ENCODE peak calls at places on chromosomes 11 and 22, in six cellular contexts. D is left ventricle myocardium inferior; N is activated CD4-positive, alpha-beta T cell treated with anti-CD3 and anti-CD28 coated beads, Interleukin-2, amount 50 U/mL, for 48 hours; H is endothelial cell; T is Caki2; R is ecto neural progenitor cell. A is an unnamed sample.

GRCh38 chr22:17283423-17283822 is 64.2 kb upstream of the ADA2 start:
- DNase-seq in D (no peak), N (no peak), H (no peak), T (no peak), R (no peak), A (no peak)

GRCh38 chr22:33867118-33867863 is 53.0 kb downstream of the LARGE1 start:
- DNase-seq in D (no peak), N (no peak), H (no peak), T (peak; percentile 35), R (no peak), A (no peak)

GRCh38 chr11:117873828-117874125 is 2.7 kb downstream of the FXYD6 start:
- DNase-seq in D (no peak), N (no peak), H (no peak), T (no peak), R (no peak), A (no peak)

GRCh38 chr11:101880208-101880607 is 34.6 kb upstream of the CEP126 start:
- DNase-seq in D (no peak), N (no peak), H (no peak), T (peak; percentile 44), R (no peak), A (no peak)

GRCh38 chr22:29531419-29531818 is 22.1 kb downstream of the THOC5 start:
- DNase-seq in D (no peak), N (no peak), H (no peak), T (no peak), R (no peak), A (no peak)

GRCh38 chr22:37817705-37818311 is 5.4 kb upstream of the GALR3 start:
- DNase-seq in D (peak; percentile 82), N (peak; percentile 89), H (peak; percentile 94), T (peak; percentile 75), R (peak; percentile 89), A (peak; percentile 66)

GRCh38 chr22:28955817-28956216 is 72.4 kb downstream of the ZNRF3 start:
- DNase-seq in D (no peak), N (peak; percentile 87), H (no peak), T (no peak), R (no peak), A (peak; percentile 83)

GRCh38 chr22:34877506-34877905 is 188.5 kb upstream of the ISX start:
- DNase-seq in D (no peak), N (no peak), H (no peak), T (no peak), R (no peak), A (no peak)

GRCh38 chr22:49158741-49159564 is 668.7 kb downstream of the BRD1 start:
- DNase-seq in D (no peak), N (no peak), H (no peak), T (no peak), R (no peak), A (no peak)

GRCh38 chr11:17394743-17395390 is 6.4 kb upstream of the KCNJ11 start:
- DNase-seq in D (no peak), N (no peak), H (no peak), T (no peak), R (no peak), A (no peak)

GRCh38 chr22:36467946-36468345 is 13.5 kb downstream of the TXN2 start:
- DNase-seq in D (peak; percentile 48), N (peak; percentile 42), H (no peak), T (peak; percentile 82), R (no peak), A (no peak)

GRCh38 chr11:85815186-85815911 is 4.4 kb upstream of the SYTL2 start:
- DNase-seq in D (no peak), N (no peak), H (no peak), T (no peak), R (no peak), A (no peak)

GRCh38 chr22:19522190-19522880 is 1.9 kb downstream of the CLDN5 start:
- DNase-seq in D (peak; percentile 56), N (no peak), H (no peak), T (no peak), R (peak; percentile 46), A (no peak)

GRCh38 chr11:96027021-96027420 is 103.1 kb upstream of the MTMR2 start:
- DNase-seq in D (no peak), N (no peak), H (no peak), T (no peak), R (no peak), A (no peak)

GRCh38 chr22:39355080-39355479 is 5.3 kb downstream of the SYNGR1 start:
- DNase-seq in D (no peak), N (no peak), H (no peak), T (no peak), R (no peak), A (no peak)

GRCh38 chr11:130390071-130390758 is 38.2 kb downstream of the ADAMTS8 start:
- DNase-seq in D (no peak), N (no peak), H (no peak), T (peak; percentile 76), R (no peak), A (no peak)

GRCh38 chr11:1302461-1303073 is 6.9 kb downstream of the TOLLIP start:
- DNase-seq in D (no peak), N (no peak), H (no peak), T (no peak), R (peak; percentile 38), A (no peak)

GRCh38 chr11:120235024-120235628 is 4.8 kb upstream of the POU2F3 start:
- DNase-seq in D (peak; percentile 62), N (peak; percentile 78), H (peak; percentile 81), T (peak; percentile 42), R (peak; percentile 81), A (peak; percentile 16)

GRCh38 chr11:67120456-67120855 is 1.4 kb downstream of the KDM2A start:
- DNase-seq in D (no peak), N (no peak), H (no peak), T (no peak), R (no peak), A (no peak)

GRCh38 chr11:10066441-10066840 is 227.6 kb downstream of the SBF2 start:
- DNase-seq in D (no peak), N (no peak), H (no peak), T (no peak), R (no peak), A (no peak)

GRCh38 chr22:41940853-41941765 is 5.8 kb downstream of the CENPM start:
- DNase-seq in D (peak; percentile 85), N (peak; percentile 88), H (peak; percentile 90), T (peak; percentile 77), R (peak; percentile 84), A (peak; percentile 85)

GRCh38 chr11:5564259-5565019 is 16.1 kb upstream of the OR52H1 start:
- DNase-seq in D (no peak), N (no peak), H (no peak), T (no peak), R (no peak), A (no peak)

GRCh38 chr11:125262825-125263218 is 98.3 kb downstream of the PKNOX2 start:
- DNase-seq in D (no peak), N (no peak), H (no peak), T (no peak), R (no peak), A (no peak)

GRCh38 chr11:5154657-5155056 is at the start of gene OR52A1:
- DNase-seq in D (no peak), N (no peak), H (no peak), T (no peak), R (no peak), A (no peak)